ENCODE peak calls at places on chromosome 11, in seven cellular contexts. C is adrenal gland, F is esophagus squamous epithelium, X is sigmoid colon, S is Peyer's patch, E is stomach, R is tibial nerve. K is an unnamed sample.

GRCh38 chr11:2109541-2110019 is 29.6 kb downstream of the IGF2 start:
- DNase-seq in C (no peak), F (no peak), X (no peak), S (no peak), E (no peak), R (no peak), K (no peak)

GRCh38 chr11:61536676-61537270 is 28.2 kb downstream of the LRRC10B start:
- DNase-seq in C (no peak), F (no peak), X (no peak), S (no peak), E (no peak), R (no peak), K (no peak)

GRCh38 chr11:86988351-86988881 is 33.2 kb upstream of the FZD4 start:
- DNase-seq in C (no peak), F (no peak), X (no peak), S (no peak), E (no peak), R (no peak), K (no peak)

GRCh38 chr11:90241414-90241813 is 18.6 kb upstream of the CHORDC1 start:
- DNase-seq in C (no peak), F (no peak), X (no peak), S (no peak), E (no peak), R (no peak), K (no peak)

GRCh38 chr11:107293677-107294344 is 163.8 kb downstream of the CWF19L2 start:
- DNase-seq in C (no peak), F (no peak), X (no peak), S (no peak), E (no peak), R (no peak), K (no peak)

GRCh38 chr11:62127426-62127825 is 3.6 kb downstream of the INCENP start:
- DNase-seq in C (no peak), F (no peak), X (no peak), S (no peak), E (no peak), R (no peak), K (no peak)

GRCh38 chr11:96267490-96268010 is 75.4 kb downstream of the MAML2 start:
- DNase-seq in C (no peak), F (no peak), X (no peak), S (no peak), E (no peak), R (no peak), K (no peak)

GRCh38 chr11:3156661-3157311 is 8.3 kb downstream of the OSBPL5 start:
- DNase-seq in C (no peak), F (no peak), X (peak), S (no peak), E (no peak), R (no peak), K (peak)

GRCh38 chr11:19196458-19196857 is 5.3 kb downstream of the CSRP3 start:
- DNase-seq in C (no peak), F (no peak), X (no peak), S (no peak), E (no peak), R (no peak), K (no peak)

GRCh38 chr11:125001073-125001764 is 47.2 kb downstream of the CCDC15 start:
- DNase-seq in C (no peak), F (no peak), X (no peak), S (no peak), E (no peak), R (no peak), K (no peak)

GRCh38 chr11:69694781-69695180 is 9.0 kb downstream of the FGF19 start:
- DNase-seq in C (no peak), F (no peak), X (peak), S (no peak), E (no peak), R (no peak), K (no peak)

GRCh38 chr11:20310137-20310536 is 53.4 kb upstream of the HTATIP2 start:
- DNase-seq in C (no peak), F (no peak), X (no peak), S (no peak), E (no peak), R (no peak), K (no peak)

GRCh38 chr11:69388661-69389060 is 92.8 kb upstream of the LINC01488 start:
- DNase-seq in C (no peak), F (no peak), X (no peak), S (no peak), E (no peak), R (no peak), K (no peak)

GRCh38 chr11:34348919-34349318 is 8.9 kb downstream of the ABTB2 start:
- DNase-seq in C (no peak), F (no peak), X (no peak), S (no peak), E (no peak), R (no peak), K (no peak)

GRCh38 chr11:59207988-59208432 is 4.7 kb downstream of the MPEG1 start:
- DNase-seq in C (peak), F (no peak), X (no peak), S (peak), E (peak), R (peak), K (no peak)

GRCh38 chr11:20038969-20039368 is 121.3 kb downstream of the DBX1 start:
- DNase-seq in C (no peak), F (no peak), X (no peak), S (no peak), E (no peak), R (no peak), K (no peak)

GRCh38 chr11:83235825-83236224 is 42.3 kb downstream of the ANKRD42 start:
- DNase-seq in C (no peak), F (no peak), X (no peak), S (no peak), E (no peak), R (no peak), K (no peak)

GRCh38 chr11:69339041-69339733 is 45.2 kb downstream of the MYEOV start:
- DNase-seq in C (peak), F (no peak), X (no peak), S (peak), E (peak), R (no peak), K (no peak)

GRCh38 chr11:131618203-131618602 is 247.8 kb downstream of the NTM start:
- DNase-seq in C (no peak), F (no peak), X (no peak), S (no peak), E (no peak), R (no peak), K (no peak)
- TF ChIP-seq POLR2A in C (no peak), F (no peak), X (no peak), S (no peak), E (no peak), R (no peak), K (no peak)

GRCh38 chr11:92969293-92969633 is 188 bp upstream of the MTNR1B start:
- DNase-seq in C (no peak), F (no peak), X (no peak), S (no peak), E (no peak), R (no peak), K (no peak)
- TF ChIP-seq CTCF in C (no peak), F (no peak), X (no peak), S (no peak), E (no peak), R (no peak), K (no peak)

DNA sequence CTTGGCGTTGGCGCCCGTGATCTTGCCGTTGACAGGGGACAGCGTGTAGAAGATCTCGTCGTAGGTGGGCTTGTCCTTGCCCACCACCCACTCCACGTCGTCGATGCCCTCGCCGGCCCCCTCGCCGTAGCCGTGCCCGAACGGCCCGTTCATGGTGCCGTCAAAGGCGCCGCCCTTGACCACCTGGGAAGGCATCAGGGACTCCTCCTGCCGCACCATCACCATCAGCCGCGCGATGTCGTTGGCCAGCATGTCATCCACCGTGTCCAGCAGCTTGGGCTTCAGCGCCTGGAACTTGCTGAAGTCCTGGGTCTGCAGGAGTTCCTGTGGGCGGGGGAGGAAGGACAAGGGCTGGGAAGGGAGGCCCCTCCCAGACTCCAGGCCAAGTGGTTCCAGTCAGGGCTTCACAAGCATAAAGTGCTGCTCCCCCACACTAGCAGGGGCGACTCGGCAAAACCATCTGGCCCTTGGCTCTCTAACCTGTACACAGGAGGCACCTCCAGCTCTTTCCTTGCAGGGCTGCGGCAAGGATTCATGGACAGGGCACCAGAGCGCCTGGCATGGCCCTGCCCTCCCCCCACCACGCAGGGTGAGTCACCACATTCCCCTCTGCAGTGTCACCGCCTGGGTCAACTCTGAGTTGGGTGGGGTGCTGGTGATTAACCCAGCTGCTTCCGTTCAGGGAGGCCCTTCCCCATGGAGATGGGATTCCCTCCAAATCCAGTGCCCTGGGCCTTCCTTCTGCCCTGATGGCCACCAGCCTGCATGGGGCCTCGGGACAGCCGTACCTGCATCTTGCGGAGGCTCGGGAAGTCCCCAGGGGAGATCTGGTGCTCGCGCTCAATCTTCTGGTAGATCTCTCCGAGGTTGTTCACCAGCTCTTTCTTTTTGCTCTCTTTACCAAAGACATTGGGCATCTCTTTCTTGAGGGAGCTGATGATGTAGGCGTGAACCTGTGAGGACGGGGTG is 10.4 kb upstream of the CDC42BPG start:
- DNase-seq in C (peak), F (no peak), X (peak), S (peak), E (peak), R (peak), K (peak)
- TF ChIP-seq POLR2A in C (no peak), F (no peak), X (no peak), S (no peak), E (no peak), R (no peak), K (no peak)

GRCh38 chr11:128318856-128319474 is 268.4 kb downstream of the ETS1 start:
- DNase-seq in C (no peak), F (no peak), X (no peak), S (no peak), E (no peak), R (no peak), K (no peak)
- TF ChIP-seq CTCF in C (no peak), F (peak), X (no peak), S (no peak), E (no peak), R (no peak), K (no peak)

DNA sequence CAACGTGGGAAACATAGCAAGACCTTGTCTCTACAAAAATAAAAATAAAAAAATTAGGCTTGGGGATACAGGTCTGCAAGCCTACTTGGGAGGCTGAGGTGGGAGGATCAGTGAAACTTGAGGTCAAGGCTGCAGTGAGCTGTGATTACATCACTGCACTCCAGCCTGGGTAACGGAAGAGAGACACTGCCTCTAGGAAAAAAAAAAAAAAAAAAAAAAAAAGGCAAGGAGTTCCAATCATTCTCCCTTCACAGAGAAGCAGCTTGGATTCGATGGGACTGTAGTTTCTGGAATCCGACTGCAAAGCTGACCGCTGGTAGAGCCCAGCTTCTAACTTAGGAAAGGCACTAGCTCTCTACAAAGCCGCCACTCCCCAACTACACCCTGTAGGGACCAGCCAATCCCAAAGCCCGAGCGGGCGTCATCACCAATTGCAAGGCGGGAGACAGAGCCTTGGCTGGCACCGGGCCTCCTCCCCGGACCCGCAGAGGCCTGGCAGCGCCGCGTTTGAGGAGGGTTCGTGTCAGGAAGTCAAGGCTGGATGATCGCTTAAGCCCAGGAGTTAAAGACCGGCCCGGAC is 699 bp upstream of the DDB2 start:
- DNase-seq in C (peak), F (peak), X (peak), S (peak), E (peak), R (peak), K (peak)
- TF ChIP-seq POLR2A in C (peak), F (no peak), X (peak), S (peak), E (peak), R (peak), K (peak)

DNA sequence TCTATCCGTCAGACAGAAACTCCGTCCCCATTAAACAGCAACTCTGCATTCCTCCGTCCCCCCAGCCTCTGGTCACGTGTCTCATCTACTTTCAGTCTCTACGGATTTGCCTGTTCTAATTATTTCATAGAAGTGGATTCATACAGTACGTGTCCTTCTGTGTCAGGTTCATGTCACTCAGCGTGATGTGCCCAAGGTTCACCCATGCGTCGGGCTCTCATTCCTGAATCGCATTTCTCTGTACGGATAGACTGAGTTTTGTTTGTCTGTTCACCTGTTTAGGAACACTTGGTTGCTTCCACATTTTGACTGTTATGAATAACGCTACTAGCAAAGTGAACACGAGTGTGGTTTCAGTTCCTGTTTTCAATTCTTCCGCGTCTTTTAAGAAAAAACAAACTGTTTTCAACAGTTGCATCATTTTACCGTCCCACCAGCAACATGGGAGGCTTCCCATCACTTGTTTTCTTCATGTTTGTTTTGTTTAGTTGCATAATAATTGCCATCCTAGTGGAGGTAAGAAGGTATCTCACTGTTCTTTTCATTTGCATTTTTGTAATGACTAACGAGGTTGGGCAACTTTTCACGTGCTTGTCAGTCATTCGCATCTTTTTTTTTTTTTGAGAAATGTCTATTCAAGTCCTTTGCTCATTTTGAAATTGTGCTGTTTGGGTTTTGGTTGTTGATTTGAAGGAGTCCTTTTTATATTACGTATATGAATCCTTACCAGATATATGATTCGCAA is 8.9 kb upstream of the NLRP6 start:
- DNase-seq in C (peak), F (no peak), X (no peak), S (peak), E (no peak), R (peak), K (no peak)
- TF ChIP-seq CTCF in C (no peak), F (peak), X (no peak), S (peak), E (no peak), R (no peak), K (no peak)

GRCh38 chr11:94132152-94132558 is 3.5 kb downstream of the PANX1 start:
- DNase-seq in C (no peak), F (no peak), X (no peak), S (no peak), E (no peak), R (no peak), K (peak)
- TF ChIP-seq POLR2A in C (no peak), F (no peak), X (no peak), S (no peak), E (no peak), R (no peak), K (no peak)

GRCh38 chr11:67277231-67277961 is 11.1 kb downstream of the GRK2 start:
- DNase-seq in C (peak), F (peak), X (peak), S (peak), E (peak), R (peak), K (peak)

GRCh38 chr11:67276821-67277230 is 10.6 kb downstream of the GRK2 start:
- DNase-seq in C (no peak), F (no peak), X (peak), S (peak), E (peak), R (no peak), K (peak)

GRCh38 chr11:67274768-67275605 is 8.7 kb downstream of the GRK2 start:
- DNase-seq in C (peak), F (no peak), X (peak), S (no peak), E (no peak), R (no peak), K (peak)

GRCh38 chr11:67273260-67273990 is 7.2 kb downstream of the GRK2 start:
- DNase-seq in C (no peak), F (no peak), X (peak), S (peak), E (peak), R (no peak), K (no peak)

DNA sequence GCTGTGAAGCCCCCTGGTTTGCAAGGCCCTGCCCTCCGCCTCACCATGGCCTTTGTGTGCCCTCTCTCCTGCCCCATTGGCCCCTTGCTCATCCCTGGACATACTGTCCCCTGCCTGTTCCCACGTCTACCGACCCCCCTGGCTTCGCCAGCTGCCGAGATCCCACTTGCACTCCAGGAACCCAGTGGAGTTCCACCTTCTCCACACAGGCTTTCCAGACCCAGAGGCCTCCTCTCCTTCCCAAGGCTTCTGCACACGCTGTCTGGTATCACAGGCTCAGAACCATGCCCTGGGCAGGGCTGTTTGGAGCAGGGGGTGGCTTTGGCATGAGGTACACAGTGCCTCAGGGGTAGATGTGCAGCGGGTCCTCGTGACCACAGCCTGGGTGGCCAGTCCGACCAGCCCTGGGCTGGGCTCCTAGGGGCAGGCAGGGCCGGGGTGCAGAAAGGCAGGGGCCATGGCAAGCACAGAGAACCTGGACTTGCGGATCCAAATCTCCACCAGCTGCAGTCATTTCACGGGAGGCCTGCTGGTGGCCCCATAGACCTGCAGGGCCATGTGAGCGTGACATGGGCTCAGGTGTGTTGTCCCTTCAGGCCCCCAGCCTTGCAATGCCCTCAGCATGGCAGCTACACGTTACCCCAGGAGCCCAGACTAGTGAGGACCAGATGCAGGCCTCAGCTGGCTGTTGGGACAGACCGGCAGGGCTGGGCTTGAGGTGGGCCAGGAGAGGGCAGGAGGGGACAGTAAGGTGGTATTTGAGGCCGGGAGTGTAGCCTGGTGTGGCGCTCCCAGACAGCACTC is 9.5 kb downstream of the GRK2 start:
- DNase-seq in C (no peak), F (no peak), X (peak), S (no peak), E (no peak), R (no peak), K (no peak)
- TF ChIP-seq CTCF in C (no peak), F (no peak), X (no peak), S (no peak), E (no peak), R (no peak), K (no peak)

DNA sequence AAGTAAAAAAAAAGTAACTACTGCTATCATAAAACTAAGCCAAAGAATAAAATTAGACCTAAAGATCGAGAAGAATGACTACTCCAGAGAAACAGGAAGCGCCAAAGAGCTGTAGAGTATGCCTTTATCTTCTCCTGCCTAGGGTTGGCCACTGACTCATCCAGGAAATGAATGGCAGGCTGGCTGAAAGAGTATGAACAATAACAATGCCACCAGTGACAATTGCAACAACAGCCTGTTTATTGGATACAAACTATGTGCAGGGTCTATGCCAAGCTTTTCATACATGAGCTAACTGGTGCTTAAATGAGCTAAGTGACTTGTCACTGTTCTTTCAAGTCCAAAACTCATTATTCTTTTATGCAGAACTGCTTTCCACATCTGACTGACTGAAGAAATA is 1153.2 kb upstream of the TENM4 start:
- DNase-seq in C (no peak), F (no peak), X (no peak), S (no peak), E (no peak), R (no peak), K (no peak)
- TF ChIP-seq POLR2A in C (no peak), F (no peak), X (no peak), S (no peak), E (no peak), R (no peak), K (no peak)